ENCODE peak calls at places on chromosomes 11 and 22, in nine cellular contexts. L is neural progenitor cell, T is Karpas-422, V is mammary epithelial cell, U is fibroblast of lung, S is endothelial cell of umbilical vein, D is IMR-90, P is endodermal cell, E is GM12878. A is an unnamed sample.

GRCh38 chr11:61512435-61512834 is 3.9 kb downstream of the LRRC10B start:
- DNase-seq in E (no peak), T (no peak), U (no peak), P (no peak), L (no peak), D (no peak), V (no peak), S (no peak), A (no peak)

GRCh38 chr11:64710418-64711137 is 12.4 kb downstream of the NRXN2 start:
- DNase-seq in U (peak; percentile 31), E (no peak), V (peak; percentile 41), D (peak; percentile 14), T (no peak), S (no peak), P (no peak), L (no peak), A (no peak)

GRCh38 chr11:117490911-117491310 is 163.3 kb downstream of the CEP164 start:
- DNase-seq in U (no peak), T (no peak), V (no peak), P (no peak), E (no peak), D (no peak), L (no peak), S (no peak), A (no peak)

GRCh38 chr11:61966673-61967176 is 709 bp downstream of the FTH1 start:
- DNase-seq in S (peak; percentile 47), T (peak; percentile 75), E (no peak), V (peak; percentile 66), D (no peak), L (peak; percentile 72), U (peak; percentile 43), P (no peak), A (no peak)

GRCh38 chr11:31995525-31996123 is 95.2 kb upstream of the RCN1 start:
- DNase-seq in S (peak; percentile 4), V (no peak), U (peak; percentile 4), D (peak; percentile 19), L (no peak), T (no peak), P (no peak), E (peak; percentile 26), A (no peak)

GRCh38 chr11:86978756-86979608 is 23.8 kb upstream of the FZD4 start:
- DNase-seq in D (peak; percentile 65), V (peak; percentile 36), T (peak; percentile 90), P (no peak), E (no peak), L (peak; percentile 12), S (peak; percentile 82), U (no peak), A (no peak)

GRCh38 chr22:21850660-21851059 is 16.8 kb downstream of the MAPK1 start:
- DNase-seq in P (no peak), D (no peak), U (no peak), T (no peak), E (no peak), L (no peak), V (no peak), S (no peak), A (no peak)

GRCh38 chr11:125941606-125942275 is 4.1 kb upstream of the VSIG10L2 start:
- DNase-seq in U (peak; percentile 10), D (peak; percentile 19), V (peak; percentile 17), E (no peak), P (peak; percentile 97), L (peak; percentile 80), S (peak; percentile 21), T (peak; percentile 67), A (peak; percentile 51)

GRCh38 chr11:128195057-128195751 is 392.2 kb downstream of the ETS1 start:
- DNase-seq in V (no peak), T (no peak), D (no peak), E (no peak), P (no peak), S (peak; percentile 98), L (no peak), U (no peak), A (no peak)

GRCh38 chr11:56910785-56911184 is 77.9 kb upstream of the OR5AK2 start:
- DNase-seq in S (no peak), V (peak; percentile 59), P (no peak), D (no peak), U (peak; percentile 20), L (no peak), E (no peak), T (no peak), A (no peak)

GRCh38 chr11:69297225-69297925 is 3.4 kb downstream of the MYEOV start:
- DNase-seq in D (peak; percentile 99), E (peak; percentile 91), L (peak; percentile 35), U (peak; percentile 100), V (peak; percentile 99), S (peak; percentile 98), P (no peak), T (peak; percentile 84), A (peak; percentile 65)

GRCh38 chr11:1701041-1701807 is 4.2 kb downstream of the KRTAP5-6 start:
- DNase-seq in L (peak; percentile 84), V (no peak), U (peak; percentile 27), P (no peak), T (no peak), S (no peak), E (no peak), D (no peak), A (no peak)

GRCh38 chr11:97072420-97072819 is 682.6 kb downstream of the JRKL start:
- DNase-seq in D (no peak), L (no peak), S (no peak), P (no peak), E (no peak), V (no peak), U (no peak), T (no peak), A (no peak)

GRCh38 chr11:97069160-97069559 is 679.3 kb downstream of the JRKL start:
- DNase-seq in E (no peak), V (no peak), T (no peak), S (no peak), U (no peak), D (no peak), L (no peak), P (no peak), A (no peak)
- H3K9ac ChIP-seq in E (no peak overlapping the region), V (no peak overlapping the region), T (no peak overlapping the region), S (no peak overlapping the region), U (no peak overlapping the region), D (no peak overlapping the region), L (no peak overlapping the region), P (no peak overlapping the region), A (no peak overlapping the region)

DNA sequence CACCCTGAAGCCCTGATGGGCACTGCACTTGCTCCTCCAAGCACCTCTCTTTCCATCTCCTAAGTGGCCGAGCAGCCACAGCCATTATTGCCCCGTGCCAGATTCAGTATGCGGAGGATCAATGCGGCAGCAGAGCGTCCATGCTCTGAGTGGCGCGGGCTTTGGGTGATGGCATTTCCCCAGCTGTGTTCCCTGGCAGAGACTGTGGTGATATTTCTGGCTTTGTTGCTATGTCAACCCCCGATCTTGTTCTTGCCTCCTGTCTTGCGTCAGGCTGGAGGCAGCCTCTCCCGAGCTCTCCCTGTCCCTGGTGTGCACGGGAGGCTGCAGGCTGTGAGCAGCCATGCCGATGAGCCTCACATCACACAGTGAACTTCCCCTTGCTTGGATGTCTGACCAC is 1018.6 kb downstream of the TBC1D22A start:
- DNase-seq in L (no peak), S (no peak), E (no peak), P (no peak), T (no peak), D (no peak), V (no peak), U (no peak), A (no peak)
- H3K9ac ChIP-seq in L (no peak overlapping the region), S (no peak overlapping the region), E (no peak overlapping the region), P (no peak overlapping the region), T (no peak overlapping the region), D (no peak overlapping the region), V (no peak overlapping the region), U (no peak overlapping the region), A (no peak overlapping the region)

DNA sequence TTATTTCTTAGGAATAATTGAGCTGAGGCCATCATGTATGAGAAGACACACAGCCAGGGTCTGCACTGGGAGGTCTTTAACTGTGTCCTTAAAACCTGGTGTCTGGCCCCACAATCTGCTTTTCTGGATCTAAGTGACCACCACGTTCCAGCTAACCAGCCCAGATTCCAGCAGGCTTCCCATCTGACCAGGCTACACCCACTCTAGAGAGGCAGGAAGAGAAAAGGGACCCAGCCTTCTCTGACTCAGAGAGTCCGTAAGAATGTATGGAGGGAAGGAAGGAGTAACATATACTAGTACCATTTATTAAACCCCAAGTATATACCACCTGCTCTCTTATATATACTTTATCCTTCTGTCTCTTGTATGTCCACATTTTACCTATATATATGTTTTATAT is 80.1 kb downstream of the LDLRAD3 start:
- DNase-seq in P (no peak), D (peak; percentile 60), E (no peak), L (no peak), T (no peak), V (no peak), S (peak; percentile 37), U (peak; percentile 69), A (no peak)
- H3K9ac ChIP-seq in P (no peak overlapping the region), D (no peak overlapping the region), E (no peak overlapping the region), L (no peak overlapping the region), T (no peak overlapping the region), V (no peak overlapping the region), S (no peak overlapping the region), U (no peak overlapping the region), A (no peak overlapping the region)

GRCh38 chr11:44728085-44728410 is 1.3 kb downstream of the TSPAN18 start:
- DNase-seq in S (no peak), L (no peak), E (no peak), P (no peak), V (no peak), T (no peak), D (no peak), U (no peak), A (no peak)

GRCh38 chr11:44725016-44725651 is 1.6 kb upstream of the TSPAN18 start:
- DNase-seq in L (no peak), S (no peak), E (no peak), D (no peak), U (no peak), T (no peak), P (peak; percentile 56), V (no peak), A (no peak)

GRCh38 chr11:44727114-44727372 is 281 bp downstream of the TSPAN18 start:
- DNase-seq in D (no peak), T (no peak), V (no peak), L (no peak), E (no peak), S (no peak), P (peak; percentile 73), U (no peak), A (no peak)

GRCh38 chr11:44727373-44728084 is 767 bp downstream of the TSPAN18 start:
- DNase-seq in S (peak; percentile 82), U (peak; percentile 71), D (peak; percentile 65), T (peak; percentile 88), P (peak; percentile 93), L (peak; percentile 94), E (no peak), V (peak; percentile 35), A (peak; percentile 90)

DNA sequence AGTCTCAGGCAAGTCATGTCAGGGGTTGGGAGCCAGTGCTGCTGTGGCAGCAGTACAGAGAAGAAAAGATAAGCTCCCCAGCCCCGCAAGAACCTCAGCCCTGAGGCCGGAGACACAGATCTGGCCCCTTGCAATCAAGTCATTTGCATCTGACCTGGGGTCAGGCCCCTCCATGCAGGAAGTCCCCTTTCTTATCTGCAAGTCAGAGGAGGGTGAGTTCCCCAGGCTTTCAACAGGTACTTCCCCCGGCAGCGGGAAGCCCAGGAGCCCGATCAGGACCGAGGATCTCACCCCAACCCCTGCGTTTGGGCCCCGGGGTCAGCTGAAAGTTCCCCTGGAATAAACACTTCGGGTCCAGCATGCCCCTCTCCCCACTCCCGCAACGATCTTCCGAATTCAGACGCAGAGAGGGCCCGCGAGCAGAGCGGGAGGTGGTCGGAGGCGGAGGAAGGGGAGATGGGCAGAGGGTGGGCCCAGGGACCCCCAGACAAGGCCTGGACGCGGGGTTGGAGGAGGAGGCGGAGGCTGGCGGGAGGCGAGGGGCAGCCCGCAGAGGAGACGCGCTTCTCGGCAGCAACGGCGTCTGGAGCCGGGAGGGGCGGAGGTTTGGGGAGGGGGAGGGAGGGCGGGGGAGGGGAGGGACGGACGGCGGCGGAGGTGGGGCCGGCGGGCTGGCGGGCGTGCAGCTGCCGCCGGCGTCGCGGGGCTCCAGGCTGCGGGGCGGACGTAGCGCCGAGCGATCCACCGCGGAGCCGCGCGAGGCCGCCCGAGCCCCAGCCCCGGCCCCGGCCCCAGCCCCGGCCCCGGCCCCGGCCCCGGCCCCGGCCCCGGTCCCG is at the start of gene TSPAN18:
- DNase-seq in S (no peak), L (peak; percentile 90), U (no peak), P (peak; percentile 92), V (no peak), E (peak; percentile 13), T (peak; percentile 59), D (no peak), A (peak; percentile 90)
- H3K9ac ChIP-seq in S (peak within 1 kb of the TSS; percentile 52), L (peak within 1 kb of the TSS; percentile 59), U (no peak within 1 kb of the TSS), P (peak within 1 kb of the TSS; percentile 30), V (no peak within 1 kb of the TSS), E (peak within 1 kb of the TSS; percentile 58), T (peak within 1 kb of the TSS; percentile 43), D (peak within 1 kb of the TSS; percentile 59), A (peak within 1 kb of the TSS; percentile 87)